ENCODE peak calls at places on chromosomes 12 and 14, in nine cellular contexts. O, F, C, T, L, N, A, W and Q are unnamed samples.

GRCh38 chr14:56247495-56248087 is 129.4 kb downstream of the PELI2 start:
- DNase-seq in O (no peak), F (no peak), C (no peak), T (no peak), L (peak), N (no peak), A (no peak), W (no peak), Q (no peak)

GRCh38 chr12:108643941-108644742 is 10.4 kb upstream of the SELPLG start:
- DNase-seq in O (no peak), F (no peak), C (no peak), T (no peak), L (peak), N (no peak), A (no peak), W (no peak), Q (no peak)

GRCh38 chr12:88836156-88836555 is 255.9 kb upstream of the KITLG start:
- DNase-seq in O (no peak), F (no peak), C (no peak), T (peak), L (no peak), N (no peak), A (no peak), W (no peak), Q (no peak)

GRCh38 chr12:113333877-113334785 is 778 bp downstream of the SLC8B1 start:
- DNase-seq in O (no peak), F (no peak), C (no peak), T (no peak), L (no peak), N (no peak), A (no peak), W (no peak), Q (no peak)

GRCh38 chr12:1634590-1635191 is 5.7 kb downstream of the WNT5B start:
- DNase-seq in O (peak), F (peak), C (peak), T (peak), L (peak), N (peak), A (peak), W (peak), Q (peak)

GRCh38 chr12:68222336-68222735 is 3.3 kb downstream of the IL26 start:
- DNase-seq in O (no peak), F (no peak), C (no peak), T (no peak), L (peak), N (no peak), A (no peak), W (peak), Q (no peak)

GRCh38 chr14:42469637-42470426 is 863.2 kb downstream of the LRFN5 start:
- DNase-seq in O (no peak), F (no peak), C (no peak), T (no peak), L (peak), N (no peak), A (no peak), W (no peak), Q (no peak)

GRCh38 chr14:90513151-90514014 is 116.6 kb downstream of the CALM1 start:
- DNase-seq in O (peak), F (no peak), C (peak), T (no peak), L (peak), N (no peak), A (peak), W (no peak), Q (peak)

GRCh38 chr12:102298022-102298421 is 100.4 kb upstream of the PMCH start:
- DNase-seq in O (no peak), F (no peak), C (no peak), T (no peak), L (no peak), N (no peak), A (no peak), W (no peak), Q (no peak)

GRCh38 chr14:24297190-24297964 is 2.2 kb downstream of the DHRS1 start:
- DNase-seq in O (no peak), F (no peak), C (peak), T (peak), L (peak), N (no peak), A (no peak), W (peak), Q (no peak)

GRCh38 chr12:27919671-27920235 is 52.8 kb downstream of the PTHLH start:
- DNase-seq in O (no peak), F (no peak), C (no peak), T (no peak), L (no peak), N (no peak), A (no peak), W (no peak), Q (no peak)

GRCh38 chr12:6230321-6231110 is 30.3 kb downstream of the CD9 start:
- DNase-seq in O (peak), F (peak), C (no peak), T (no peak), L (peak), N (peak), A (peak), W (no peak), Q (no peak)

GRCh38 chr12:130121246-130122005 is 40.8 kb upstream of the FZD10 start:
- DNase-seq in O (no peak), F (no peak), C (no peak), T (no peak), L (no peak), N (no peak), A (no peak), W (no peak), Q (no peak)

GRCh38 chr14:65206448-65207096 is 104.3 kb upstream of the MAX start:
- DNase-seq in O (no peak), F (no peak), C (no peak), T (no peak), L (peak), N (peak), A (no peak), W (no peak), Q (no peak)

GRCh38 chr14:55272922-55273321 is 1.7 kb downstream of the FBXO34 start:
- DNase-seq in O (no peak), F (no peak), C (no peak), T (no peak), L (no peak), N (no peak), A (no peak), W (no peak), Q (no peak)

GRCh38 chr12:52359511-52360103 is 7.7 kb downstream of the KRT85 start:
- DNase-seq in O (no peak), F (no peak), C (no peak), T (no peak), L (no peak), N (no peak), A (no peak), W (no peak), Q (no peak)

GRCh38 chr14:101628975-101629374 is 67.7 kb downstream of the DIO3 start:
- DNase-seq in O (no peak), F (no peak), C (no peak), T (no peak), L (no peak), N (no peak), A (no peak), W (no peak), Q (no peak)

GRCh38 chr14:95134304-95134933 is 22.9 kb downstream of the DICER1 start:
- DNase-seq in O (no peak), F (no peak), C (no peak), T (no peak), L (no peak), N (peak), A (no peak), W (no peak), Q (no peak)

GRCh38 chr12:10140001-10140400 is 10.0 kb upstream of the CLEC7A start:
- DNase-seq in O (peak), F (no peak), C (peak), T (peak), L (peak), N (peak), A (no peak), W (peak), Q (no peak)

GRCh38 chr12:52186135-52186840 is 5.5 kb downstream of the KRT80 start:
- DNase-seq in O (no peak), F (no peak), C (no peak), T (no peak), L (peak), N (no peak), A (no peak), W (peak), Q (no peak)

GRCh38 chr14:94601961-94602391 is 10.2 kb upstream of the SERPINA3 start:
- DNase-seq in O (no peak), F (no peak), C (no peak), T (no peak), L (peak), N (no peak), A (peak), W (peak), Q (no peak)

GRCh38 chr12:4649358-4649661 is 396 bp downstream of the NDUFA9 start:
- DNase-seq in O (no peak), F (no peak), C (no peak), T (no peak), L (no peak), N (no peak), A (no peak), W (no peak), Q (no peak)

GRCh38 chr14:87995500-87996275 is 2.7 kb upstream of the GALC start:
- DNase-seq in O (no peak), F (no peak), C (peak), T (peak), L (no peak), N (no peak), A (no peak), W (no peak), Q (no peak)

GRCh38 chr12:57727758-57728395 is 10.7 kb downstream of the AGAP2 start:
- DNase-seq in O (no peak), F (no peak), C (peak), T (peak), L (no peak), N (no peak), A (no peak), W (no peak), Q (peak)

GRCh38 chr12:92987362-92987761 is 58.3 kb upstream of the EEA1 start:
- DNase-seq in O (peak), F (no peak), C (peak), T (peak), L (peak), N (no peak), A (no peak), W (peak), Q (no peak)

GRCh38 chr12:94614288-94614721 is 36.1 kb downstream of the TMCC3 start:
- DNase-seq in O (no peak), F (no peak), C (peak), T (peak), L (peak), N (no peak), A (no peak), W (no peak), Q (no peak)

GRCh38 chr14:70638416-70638815 is 3.3 kb upstream of the TTC9 start:
- DNase-seq in O (no peak), F (no peak), C (no peak), T (no peak), L (no peak), N (no peak), A (no peak), W (peak), Q (no peak)

GRCh38 chr12:123734268-123734667 is 22.1 kb downstream of the ATP6V0A2 start:
- DNase-seq in O (no peak), F (no peak), C (no peak), T (no peak), L (no peak), N (no peak), A (no peak), W (no peak), Q (no peak)

GRCh38 chr14:82905762-82906161 is 1372.1 kb upstream of the SEL1L start:
- DNase-seq in O (no peak), F (no peak), C (no peak), T (peak), L (no peak), N (no peak), A (no peak), W (no peak), Q (no peak)

GRCh38 chr12:82650627-82651337 is 35.9 kb upstream of the TMTC2 start:
- DNase-seq in O (no peak), F (no peak), C (no peak), T (no peak), L (peak), N (peak), A (no peak), W (peak), Q (no peak)

GRCh38 chr12:124869011-124869665 is 5.5 kb upstream of the SCARB1 start:
- DNase-seq in O (no peak), F (no peak), C (peak), T (no peak), L (no peak), N (no peak), A (no peak), W (no peak), Q (no peak)

GRCh38 chr14:100122481-100123215 is 36.8 kb downstream of the DEGS2 start:
- DNase-seq in O (no peak), F (no peak), C (no peak), T (no peak), L (peak), N (no peak), A (no peak), W (no peak), Q (no peak)

GRCh38 chr14:100035700-100036099 is 29.5 kb upstream of the EVL start:
- DNase-seq in O (no peak), F (no peak), C (no peak), T (no peak), L (no peak), N (no peak), A (no peak), W (no peak), Q (no peak)

GRCh38 chr12:132478433-132478803 is 11.5 kb upstream of the FBRSL1 start:
- DNase-seq in O (no peak), F (no peak), C (no peak), T (no peak), L (no peak), N (no peak), A (no peak), W (no peak), Q (no peak)

DNA sequence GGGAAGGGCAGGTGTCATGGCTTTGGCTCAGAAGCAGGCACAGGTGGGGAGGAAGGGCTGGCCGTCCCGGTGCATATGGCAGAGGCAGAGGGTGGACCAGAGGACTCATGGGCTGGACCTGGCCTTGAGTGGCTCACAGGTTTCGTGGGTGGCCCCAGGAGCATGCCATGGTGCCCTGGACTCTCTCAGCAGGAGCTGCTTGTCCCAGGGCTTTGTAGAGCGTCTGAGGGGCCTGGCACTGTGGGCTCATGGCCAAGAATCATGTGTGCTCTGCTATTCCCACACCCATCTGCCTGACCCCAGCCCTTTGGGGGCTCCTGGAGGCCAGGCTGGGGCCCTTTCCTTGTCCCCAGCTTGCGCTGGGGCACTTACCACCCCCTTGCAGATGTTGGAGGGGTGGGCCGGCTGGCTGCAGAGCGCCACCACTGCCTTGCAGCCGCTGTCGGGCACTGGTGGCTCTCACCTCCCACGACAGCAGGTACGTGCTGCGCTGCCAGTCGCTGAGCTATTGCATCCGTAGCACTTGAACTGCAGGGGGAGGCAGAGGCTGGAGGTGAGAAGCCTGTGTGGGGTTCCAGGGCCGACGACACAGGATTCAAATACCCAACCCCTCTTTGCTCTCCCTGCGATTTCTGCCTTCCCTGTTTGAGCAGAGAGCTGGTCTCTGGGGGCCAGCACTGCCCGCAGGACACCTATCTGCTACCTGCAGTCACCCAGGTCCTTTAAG is 187.4 kb upstream of the PRMT8 start:
- DNase-seq in O (no peak), F (no peak), C (peak), T (peak), L (no peak), N (no peak), A (no peak), W (no peak), Q (no peak)
- TF ChIP-seq CTCF in O (peak), F (no peak), C (peak), T (no peak), L (no peak), N (no peak), A (no peak), W (no peak), Q (peak)

GRCh38 chr12:69879007-69879960 is 54.3 kb downstream of the MYRFL start:
- DNase-seq in O (peak), F (peak), C (peak), T (peak), L (peak), N (peak), A (peak), W (peak), Q (peak)
- TF ChIP-seq CTCF in O (peak), F (peak), C (peak), T (peak), L (peak), N (peak), A (peak), W (peak), Q (peak)

DNA sequence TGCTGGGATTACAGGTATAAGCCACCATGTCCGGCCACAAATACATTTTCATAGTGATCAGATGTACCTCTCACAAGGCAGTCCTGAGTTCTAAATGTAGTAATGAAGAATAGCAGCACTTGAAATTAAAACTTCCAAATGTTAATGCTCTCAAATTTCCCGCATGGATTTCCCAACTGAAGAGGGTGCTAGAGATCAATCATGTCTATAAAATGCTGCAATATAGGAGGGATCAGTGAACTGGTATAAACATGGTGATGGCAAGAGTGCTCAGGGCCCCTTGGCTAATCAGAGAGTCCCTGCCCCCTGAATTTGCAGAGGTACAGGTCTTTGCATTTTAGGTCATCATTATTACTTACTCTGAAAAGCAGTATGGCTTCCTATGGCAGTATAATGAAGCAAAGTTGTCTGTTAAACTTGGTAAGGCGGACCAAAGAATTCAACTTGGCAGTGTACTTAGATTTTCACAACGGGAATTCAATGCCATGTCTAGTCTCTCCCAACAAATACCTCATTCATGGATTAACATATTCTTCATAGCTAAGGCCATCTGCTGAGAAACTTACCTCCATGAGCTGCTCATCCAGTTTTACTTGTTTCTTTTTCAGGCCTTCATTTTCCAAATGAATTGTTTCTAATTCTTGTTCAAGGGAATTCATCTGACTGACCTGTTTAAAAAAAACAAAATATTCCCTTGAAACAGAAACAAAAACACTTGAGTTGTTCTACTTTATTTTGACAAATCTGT is 67.0 kb upstream of the SAV1 start:
- DNase-seq in O (no peak), F (no peak), C (no peak), T (no peak), L (peak), N (no peak), A (no peak), W (peak), Q (no peak)
- TF ChIP-seq CTCF in O (peak), F (no peak), C (no peak), T (no peak), L (no peak), N (no peak), A (no peak), W (peak), Q (no peak)

GRCh38 chr12:26126340-26127284 is 1.8 kb upstream of the BHLHE41 start:
- DNase-seq in O (peak), F (peak), C (peak), T (peak), L (peak), N (peak), A (peak), W (peak), Q (peak)
- TF ChIP-seq CTCF in O (no peak), F (no peak), C (no peak), T (peak), L (no peak), N (no peak), A (peak), W (no peak), Q (no peak)

GRCh38 chr14:68927956-68928675 is 51.0 kb downstream of the ACTN1 start:
- DNase-seq in O (no peak), F (no peak), C (no peak), T (no peak), L (no peak), N (no peak), A (no peak), W (no peak), Q (no peak)
- TF ChIP-seq CTCF in O (no peak), F (no peak), C (no peak), T (no peak), L (no peak), N (no peak), A (no peak), W (no peak), Q (no peak)